ENCODE peak calls at places on chromosomes 7 and 10, in seven cellular contexts. One of them, this sample, is unnamed.

GRCh38 chr7:18096087-18096486 is 68.4 kb upstream of the PRPS1L1 start:
- DNase-seq in lung: no peak
- DNase-seq in osteoblast: no peak
- DNase-seq in colonic mucosa: no peak
- DNase-seq in prostate gland: no peak
- DNase-seq in aorta: no peak
- DNase-seq in tibial artery: no peak
- DNase-seq in this sample: no peak

GRCh38 chr7:148185050-148185449 is 405.5 kb upstream of the C7orf33 start:
- DNase-seq in lung: no peak
- DNase-seq in osteoblast: no peak
- DNase-seq in colonic mucosa: no peak
- DNase-seq in prostate gland: no peak
- DNase-seq in aorta: no peak
- DNase-seq in tibial artery: no peak
- DNase-seq in this sample: no peak

GRCh38 chr10:78597791-78598555 is 470.8 kb upstream of the ZMIZ1 start:
- DNase-seq in lung: no peak
- DNase-seq in osteoblast: no peak
- DNase-seq in colonic mucosa: no peak
- DNase-seq in prostate gland: no peak
- DNase-seq in aorta: no peak
- DNase-seq in tibial artery: no peak
- DNase-seq in this sample: no peak

GRCh38 chr7:107949443-107949935 is 53.5 kb downstream of the LAMB1 start:
- DNase-seq in lung: no peak
- DNase-seq in osteoblast: no peak
- DNase-seq in colonic mucosa: no peak
- DNase-seq in prostate gland: no peak
- DNase-seq in aorta: no peak
- DNase-seq in tibial artery: no peak
- DNase-seq in this sample: no peak

GRCh38 chr10:64115913-64116643 is 594.9 kb downstream of the REEP3 start:
- DNase-seq in lung: no peak
- DNase-seq in osteoblast: no peak
- DNase-seq in colonic mucosa: peak
- DNase-seq in prostate gland: no peak
- DNase-seq in aorta: no peak
- DNase-seq in tibial artery: no peak
- DNase-seq in this sample: no peak

GRCh38 chr10:113099431-113100298 is 149.6 kb downstream of the TCF7L2 start:
- DNase-seq in lung: no peak
- DNase-seq in osteoblast: no peak
- DNase-seq in colonic mucosa: no peak
- DNase-seq in prostate gland: peak
- DNase-seq in aorta: no peak
- DNase-seq in tibial artery: no peak
- DNase-seq in this sample: peak

GRCh38 chr7:130009848-130010688 is 41.1 kb downstream of the ZC3HC1 start:
- DNase-seq in lung: no peak
- DNase-seq in osteoblast: peak
- DNase-seq in colonic mucosa: peak
- DNase-seq in prostate gland: no peak
- DNase-seq in aorta: peak
- DNase-seq in tibial artery: no peak
- DNase-seq in this sample: peak

GRCh38 chr7:22269057-22269456 is 87.9 kb downstream of the RAPGEF5 start:
- DNase-seq in lung: no peak
- DNase-seq in osteoblast: no peak
- DNase-seq in colonic mucosa: no peak
- DNase-seq in prostate gland: no peak
- DNase-seq in aorta: no peak
- DNase-seq in tibial artery: no peak
- DNase-seq in this sample: no peak

GRCh38 chr7:27614102-27614501 is 48.6 kb downstream of the HIBADH start:
- DNase-seq in lung: no peak
- DNase-seq in osteoblast: no peak
- DNase-seq in colonic mucosa: no peak
- DNase-seq in prostate gland: no peak
- DNase-seq in aorta: no peak
- DNase-seq in tibial artery: no peak
- DNase-seq in this sample: no peak

GRCh38 chr10:23294638-23295247 is 49.9 kb downstream of the C10orf67 start:
- DNase-seq in lung: no peak
- DNase-seq in osteoblast: no peak
- DNase-seq in colonic mucosa: no peak
- DNase-seq in prostate gland: no peak
- DNase-seq in aorta: no peak
- DNase-seq in tibial artery: no peak
- DNase-seq in this sample: no peak

GRCh38 chr7:55953707-55954475 is 2.2 kb downstream of the MRPS17 start:
- DNase-seq in lung: no peak
- DNase-seq in osteoblast: no peak
- DNase-seq in colonic mucosa: no peak
- DNase-seq in prostate gland: no peak
- DNase-seq in aorta: no peak
- DNase-seq in tibial artery: no peak
- DNase-seq in this sample: no peak

GRCh38 chr10:71409516-71410104 is 12.9 kb downstream of the CDH23 start:
- DNase-seq in lung: no peak
- DNase-seq in osteoblast: no peak
- DNase-seq in colonic mucosa: no peak
- DNase-seq in prostate gland: no peak
- DNase-seq in aorta: no peak
- DNase-seq in tibial artery: no peak
- DNase-seq in this sample: no peak

GRCh38 chr7:108167460-108167859 is 37.3 kb upstream of the LAMB4 start:
- DNase-seq in lung: no peak
- DNase-seq in osteoblast: no peak
- DNase-seq in colonic mucosa: no peak
- DNase-seq in prostate gland: no peak
- DNase-seq in aorta: no peak
- DNase-seq in tibial artery: no peak
- DNase-seq in this sample: no peak

GRCh38 chr7:73573276-73573675 is 5.1 kb downstream of the TBL2 start:
- DNase-seq in lung: no peak
- DNase-seq in osteoblast: no peak
- DNase-seq in colonic mucosa: no peak
- DNase-seq in prostate gland: no peak
- DNase-seq in aorta: peak
- DNase-seq in tibial artery: no peak
- DNase-seq in this sample: no peak

GRCh38 chr7:73573791-73574190 is 4.6 kb downstream of the TBL2 start:
- DNase-seq in lung: no peak
- DNase-seq in osteoblast: no peak
- DNase-seq in colonic mucosa: no peak
- DNase-seq in prostate gland: no peak
- DNase-seq in aorta: peak
- DNase-seq in tibial artery: no peak
- DNase-seq in this sample: no peak

GRCh38 chr7:73570521-73570920 is 7.9 kb downstream of the TBL2 start:
- DNase-seq in lung: no peak
- DNase-seq in osteoblast: peak
- DNase-seq in colonic mucosa: no peak
- DNase-seq in prostate gland: no peak
- DNase-seq in aorta: no peak
- DNase-seq in tibial artery: no peak
- DNase-seq in this sample: no peak

GRCh38 chr7:73570977-73571376 is 7.4 kb downstream of the TBL2 start:
- DNase-seq in lung: no peak
- DNase-seq in osteoblast: peak
- DNase-seq in colonic mucosa: no peak
- DNase-seq in prostate gland: no peak
- DNase-seq in aorta: no peak
- DNase-seq in tibial artery: no peak
- DNase-seq in this sample: no peak

DNA sequence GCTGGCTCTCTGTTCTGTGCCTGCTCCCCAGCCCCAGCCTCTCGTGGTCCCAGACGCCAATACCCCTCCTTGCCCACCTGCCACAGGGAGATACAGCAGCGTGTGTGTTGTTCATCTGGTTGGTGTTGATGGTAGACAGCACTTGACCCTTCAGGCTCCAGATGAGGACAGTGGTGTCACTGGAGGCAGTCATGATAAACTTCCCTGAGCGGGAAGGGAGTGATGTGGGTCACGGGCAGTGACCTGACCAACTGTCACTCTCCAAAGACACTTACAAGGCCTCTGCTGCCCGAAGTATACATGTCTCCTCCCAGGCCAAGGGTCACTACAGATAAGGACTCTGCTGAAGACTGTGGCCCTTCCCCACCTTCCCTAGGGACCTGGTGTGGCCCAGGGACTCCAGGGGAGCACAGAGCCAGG is 5.6 kb downstream of the TBL2 start:
- DNase-seq in lung: no peak
- DNase-seq in osteoblast: no peak
- DNase-seq in colonic mucosa: no peak
- DNase-seq in prostate gland: no peak
- DNase-seq in aorta: no peak
- DNase-seq in tibial artery: no peak
- DNase-seq in this sample: no peak
- H3K27ac ChIP-seq in lung: no peak
- H3K27ac ChIP-seq in osteoblast: no peak
- H3K27ac ChIP-seq in colonic mucosa: no peak
- H3K27ac ChIP-seq in prostate gland: no peak
- H3K27ac ChIP-seq in aorta: no peak
- H3K27ac ChIP-seq in tibial artery: no peak
- H3K27ac ChIP-seq in this sample: no peak

GRCh38 chr10:114313139-114313538 is 74.1 kb downstream of the VWA2 start:
- DNase-seq in lung: no peak
- DNase-seq in osteoblast: no peak
- DNase-seq in colonic mucosa: no peak
- DNase-seq in prostate gland: no peak
- DNase-seq in aorta: peak
- DNase-seq in tibial artery: peak
- DNase-seq in this sample: no peak

GRCh38 chr10:114313866-114314265 is 74.8 kb downstream of the VWA2 start:
- DNase-seq in lung: no peak
- DNase-seq in osteoblast: no peak
- DNase-seq in colonic mucosa: no peak
- DNase-seq in prostate gland: no peak
- DNase-seq in aorta: peak
- DNase-seq in tibial artery: no peak
- DNase-seq in this sample: no peak

GRCh38 chr10:114312585-114312984 is 73.5 kb downstream of the VWA2 start:
- DNase-seq in lung: no peak
- DNase-seq in osteoblast: no peak
- DNase-seq in colonic mucosa: no peak
- DNase-seq in prostate gland: no peak
- DNase-seq in aorta: peak
- DNase-seq in tibial artery: no peak
- DNase-seq in this sample: no peak

GRCh38 chr10:114316744-114317143 is 77.7 kb downstream of the VWA2 start:
- DNase-seq in lung: no peak
- DNase-seq in osteoblast: no peak
- DNase-seq in colonic mucosa: no peak
- DNase-seq in prostate gland: no peak
- DNase-seq in aorta: no peak
- DNase-seq in tibial artery: peak
- DNase-seq in this sample: no peak

DNA sequence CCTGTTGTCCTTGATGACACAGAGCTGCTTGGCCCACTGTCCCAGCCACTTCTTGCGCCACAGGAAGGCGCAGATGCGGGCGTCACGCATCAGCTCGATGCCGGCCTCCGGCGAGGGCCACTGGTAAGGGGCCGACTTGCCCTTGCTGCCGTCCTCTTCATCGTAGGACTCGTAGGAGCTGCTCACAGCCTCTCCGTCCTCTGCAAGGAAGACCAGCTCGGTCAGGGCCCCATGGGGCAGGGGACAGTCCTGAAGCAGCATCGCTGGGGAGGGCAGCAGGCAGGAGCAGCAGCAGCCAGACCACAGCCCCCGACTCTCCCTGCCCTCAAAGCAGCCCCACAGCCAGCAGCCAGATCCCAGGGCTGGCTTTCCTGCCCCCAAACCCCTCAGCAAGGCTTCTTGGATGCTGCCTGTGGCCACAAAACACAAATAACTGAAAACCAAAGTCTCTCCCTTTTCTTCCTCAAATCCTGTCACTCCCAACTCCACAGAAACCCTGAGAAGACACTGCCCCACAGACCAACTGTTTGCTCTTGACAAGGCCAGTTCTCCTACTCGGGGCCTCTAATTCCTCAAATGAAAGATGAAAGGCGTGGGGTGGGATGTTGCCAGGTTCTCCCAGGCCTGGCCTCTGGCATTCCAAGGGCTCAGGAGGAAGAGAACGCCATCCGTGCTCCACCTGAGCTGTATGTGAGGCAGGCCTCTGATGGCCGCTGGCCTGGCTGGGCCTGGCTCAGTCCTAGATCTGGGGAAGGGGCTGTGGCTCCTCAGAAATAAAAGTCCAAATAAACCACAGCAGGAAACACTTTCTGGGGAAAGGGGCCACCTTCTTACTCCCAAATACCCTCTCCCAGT is 76.7 kb downstream of the VWA2 start:
- DNase-seq in lung: no peak
- DNase-seq in osteoblast: no peak
- DNase-seq in colonic mucosa: no peak
- DNase-seq in prostate gland: no peak
- DNase-seq in aorta: peak
- DNase-seq in tibial artery: peak
- DNase-seq in this sample: no peak
- H3K27ac ChIP-seq in lung: no peak
- H3K27ac ChIP-seq in osteoblast: no peak
- H3K27ac ChIP-seq in colonic mucosa: no peak
- H3K27ac ChIP-seq in prostate gland: no peak
- H3K27ac ChIP-seq in aorta: no peak
- H3K27ac ChIP-seq in tibial artery: no peak
- H3K27ac ChIP-seq in this sample: no peak

DNA sequence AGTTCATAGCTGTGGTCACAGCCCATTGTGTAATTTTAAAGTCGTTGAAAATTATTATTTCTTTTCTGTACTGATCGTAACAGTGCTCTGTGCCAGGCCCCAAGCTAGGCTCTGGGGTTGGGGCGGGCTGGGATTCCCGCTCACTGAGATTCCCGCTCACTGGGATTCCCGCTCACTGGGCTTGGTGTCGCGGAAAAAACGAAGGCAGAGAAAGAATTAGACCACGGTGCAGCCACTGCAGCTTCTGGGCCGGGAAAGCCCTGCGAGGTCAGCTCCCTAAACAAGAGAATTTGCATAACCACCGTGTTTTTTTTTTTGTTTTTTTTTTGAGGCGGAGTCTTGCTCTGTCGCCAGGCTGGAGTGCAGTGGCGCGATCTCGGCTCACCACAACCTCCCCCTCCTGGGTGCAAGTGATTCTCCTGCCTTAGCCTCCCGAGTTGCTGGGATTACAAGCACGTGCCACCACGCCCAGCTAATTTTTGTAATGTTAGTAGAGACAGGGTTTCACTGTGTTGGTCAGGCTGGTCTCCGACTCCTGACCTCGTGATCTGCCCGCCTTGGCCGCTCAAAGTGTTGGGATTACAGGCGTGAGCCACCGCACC is 31.2 kb downstream of the FOXK1 start:
- DNase-seq in lung: no peak
- DNase-seq in osteoblast: peak
- DNase-seq in colonic mucosa: no peak
- DNase-seq in prostate gland: no peak
- DNase-seq in aorta: no peak
- DNase-seq in tibial artery: no peak
- DNase-seq in this sample: peak
- H3K27ac ChIP-seq in lung: peak
- H3K27ac ChIP-seq in osteoblast: peak
- H3K27ac ChIP-seq in colonic mucosa: peak
- H3K27ac ChIP-seq in prostate gland: no peak
- H3K27ac ChIP-seq in aorta: no peak
- H3K27ac ChIP-seq in tibial artery: peak
- H3K27ac ChIP-seq in this sample: no peak

GRCh38 chr7:25851332-25852248 is 300.4 kb upstream of the NFE2L3 start:
- DNase-seq in lung: peak
- DNase-seq in osteoblast: peak
- DNase-seq in colonic mucosa: peak
- DNase-seq in prostate gland: peak
- DNase-seq in aorta: peak
- DNase-seq in tibial artery: peak
- DNase-seq in this sample: peak
- H3K27ac ChIP-seq in lung: peak
- H3K27ac ChIP-seq in osteoblast: peak
- H3K27ac ChIP-seq in colonic mucosa: peak
- H3K27ac ChIP-seq in prostate gland: peak
- H3K27ac ChIP-seq in aorta: no peak
- H3K27ac ChIP-seq in tibial artery: peak
- H3K27ac ChIP-seq in this sample: no peak

This sample was measured in body of pancreas.